ENCODE peak calls at places on chromosomes 4 and X, in six cellular contexts. J is effector CD4-positive, alpha-beta T cell; H is stromal cell of bone marrow; I is endothelial cell; X is activated CD4-positive, alpha-beta T cell treated with anti-CD3 and anti-CD28 coated beads, Interleukin-2, amount 50 U/mL, for 1 hour; U is EH. N is an unnamed sample.

GRCh38 chrX:137352101-137352660 is 213.7 kb upstream of the ZIC3 start:
- DNase-seq in J (no peak), H (no peak), I (no peak), X (no peak), U (no peak), N (no peak)

GRCh38 chrX:19593684-19594083 is 78.4 kb upstream of the MAP3K15 start:
- DNase-seq in J (no peak), H (no peak), I (no peak), X (peak; percentile 1), U (peak; percentile 57), N (no peak)

GRCh38 chr4:102614801-102615200 is 113.6 kb downstream of the NFKB1 start:
- DNase-seq in J (no peak), H (no peak), I (no peak), X (no peak), U (no peak), N (no peak)

GRCh38 chr4:116303736-116304188 is 781.6 kb downstream of the TRAM1L1 start:
- DNase-seq in J (no peak), H (no peak), I (no peak), X (no peak), U (no peak), N (no peak)

GRCh38 chrX:130682990-130683389 is 220.0 kb downstream of the ENOX2 start:
- DNase-seq in J (no peak), H (peak; percentile 11), I (no peak), X (no peak), U (peak; percentile 75), N (no peak)

GRCh38 chr4:80462537-80463207 is 127.1 kb downstream of the CFAP299 start:
- DNase-seq in J (no peak), H (no peak), I (no peak), X (no peak), U (peak; percentile 18), N (no peak)

GRCh38 chr4:56764775-56765174 is 56.7 kb downstream of the SPINK2 start:
- DNase-seq in J (no peak), H (no peak), I (no peak), X (no peak), U (peak; percentile 50), N (no peak)

GRCh38 chr4:110208419-110208818 is 10.0 kb upstream of the ELOVL6 start:
- DNase-seq in J (no peak), H (no peak), I (no peak), X (no peak), U (no peak), N (no peak)

GRCh38 chrX:7027071-7027470 is 120.4 kb upstream of the STS start:
- DNase-seq in J (no peak), H (no peak), I (no peak), X (no peak), U (no peak), N (no peak)

GRCh38 chrX:47513697-47514085 is 30.7 kb upstream of the ZNF41 start:
- DNase-seq in J (no peak), H (no peak), I (no peak), X (no peak), U (peak; percentile 35), N (no peak)

GRCh38 chrX:13078739-13079444 is 34.5 kb upstream of the FAM9C start:
- DNase-seq in J (no peak), H (peak; percentile 81), I (no peak), X (peak; percentile 7), U (peak; percentile 89), N (no peak)

GRCh38 chrX:85375333-85375738 is 4.1 kb downstream of the POF1B start:
- DNase-seq in J (no peak), H (no peak), I (no peak), X (no peak), U (no peak), N (no peak)

GRCh38 chrX:15567886-15568616 is 32.7 kb downstream of the ACE2 start:
- DNase-seq in J (no peak), H (peak; percentile 2), I (no peak), X (no peak), U (no peak), N (no peak)

GRCh38 chrX:38513087-38513742 is 48.1 kb upstream of the TSPAN7 start:
- DNase-seq in J (no peak), H (no peak), I (no peak), X (no peak), U (no peak), N (no peak)

GRCh38 chrX:137118136-137118535 is 84.3 kb upstream of the GPR101 start:
- DNase-seq in J (no peak), H (no peak), I (no peak), X (no peak), U (no peak), N (no peak)

GRCh38 chr4:38114435-38114834 is 154.2 kb downstream of the PTTG2 start:
- DNase-seq in J (no peak), H (no peak), I (peak; percentile 12), X (no peak), U (peak; percentile 29), N (no peak)

GRCh38 chr4:86296865-86297264 is 63.0 kb downstream of the MAPK10 start:
- DNase-seq in J (no peak), H (no peak), I (no peak), X (no peak), U (no peak), N (no peak)

GRCh38 chr4:99885063-99885664 is 9.1 kb downstream of the LAMTOR3 start:
- DNase-seq in J (peak; percentile 19), H (no peak), I (peak; percentile 17), X (peak; percentile 12), U (peak; percentile 53), N (no peak)

GRCh38 chrX:23901805-23902204 is 5.9 kb downstream of the APOO start:
- DNase-seq in J (no peak), H (peak; percentile 59), I (peak; percentile 27), X (peak; percentile 27), U (peak; percentile 80), N (peak; percentile 34)

GRCh38 chr4:99205104-99205979 is 13.7 kb downstream of the ADH6 start:
- DNase-seq in J (no peak), H (no peak), I (no peak), X (no peak), U (peak; percentile 21), N (no peak)

GRCh38 chrX:112677167-112677566 is 2.6 kb downstream of the LHFPL1 start:
- DNase-seq in J (no peak), H (no peak), I (no peak), X (no peak), U (no peak), N (no peak)

GRCh38 chr4:89072921-89073320 is 15.9 kb upstream of the FAM13A start:
- DNase-seq in J (no peak), H (no peak), I (no peak), X (no peak), U (no peak), N (no peak)

GRCh38 chr4:132572210-132572609 is 576.9 kb upstream of the PCDH10 start:
- DNase-seq in J (no peak), H (no peak), I (no peak), X (no peak), U (no peak), N (no peak)

GRCh38 chr4:159105063-159105414 is 2.2 kb downstream of the RAPGEF2 start:
- DNase-seq in J (no peak), H (peak; percentile 52), I (no peak), X (no peak), U (peak; percentile 55), N (no peak)

GRCh38 chr4:18398661-18399060 is 377.1 kb upstream of the LCORL start:
- DNase-seq in J (no peak), H (no peak), I (no peak), X (no peak), U (no peak), N (no peak)

GRCh38 chrX:152640039-152640818 is 2.5 kb downstream of the GABRQ start:
- DNase-seq in J (no peak), H (no peak), I (no peak), X (no peak), U (no peak), N (no peak)

GRCh38 chrX:65690057-65690855 is 22.8 kb downstream of the MSN start:
- DNase-seq in J (no peak), H (no peak), I (no peak), X (no peak), U (peak; percentile 86), N (no peak)

GRCh38 chr4:95980877-95981360 is 141.0 kb downstream of the PDHA2 start:
- DNase-seq in J (no peak), H (no peak), I (no peak), X (no peak), U (no peak), N (no peak)

GRCh38 chrX:102155806-102156179 is at the start of gene BEX5:
- DNase-seq in J (peak; percentile 43), H (peak; percentile 0), I (peak; percentile 52), X (peak; percentile 41), U (peak; percentile 15), N (peak; percentile 29)

GRCh38 chrX:357693-358471 is 28.8 kb downstream of the PPP2R3B start:
- DNase-seq in J (no peak), H (no peak), I (no peak), X (peak; percentile 36), U (peak; percentile 76), N (no peak)

GRCh38 chrX:136907626-136908025 is 27.1 kb upstream of the RBMX start:
- DNase-seq in J (no peak), H (no peak), I (no peak), X (no peak), U (no peak), N (no peak)

GRCh38 chr4:1856920-1857699 is 1.2 kb upstream of the LETM1 start:
- DNase-seq in J (no peak), H (no peak), I (peak; percentile 20), X (no peak), U (peak; percentile 44), N (no peak)

GRCh38 chr4:3877868-3878267 is 111.7 kb downstream of the ADRA2C start:
- DNase-seq in J (no peak), H (no peak), I (no peak), X (no peak), U (no peak), N (no peak)

GRCh38 chrX:153551135-153551534 is 33.7 kb downstream of the ATP2B3 start:
- DNase-seq in J (no peak), H (peak; percentile 18), I (no peak), X (no peak), U (peak; percentile 50), N (no peak)

GRCh38 chr4:4681651-4682050 is 139.8 kb upstream of the STX18 start:
- DNase-seq in J (no peak), H (no peak), I (no peak), X (no peak), U (no peak), N (no peak)

GRCh38 chr4:6960154-6960553 is 50.5 kb downstream of the TBC1D14 start:
- DNase-seq in J (no peak), H (no peak), I (no peak), X (no peak), U (no peak), N (no peak)

GRCh38 chr4:61380865-61381264 is 180.7 kb downstream of the ADGRL3 start:
- DNase-seq in J (no peak), H (no peak), I (no peak), X (no peak), U (no peak), N (no peak)

GRCh38 chrX:47218920-47219815 is 687 bp downstream of the CDK16 start:
- DNase-seq in J (peak; percentile 33), H (no peak), I (peak; percentile 31), X (peak; percentile 28), U (no peak), N (peak; percentile 38)

GRCh38 chr4:85744950-85745349 is 270.0 kb downstream of the ARHGAP24 start:
- DNase-seq in J (no peak), H (no peak), I (no peak), X (no peak), U (peak; percentile 75), N (no peak)

N was measured in neural crest cell.